ENCODE peak calls at places on chromosomes 3 and 15, in ten cellular contexts. A is left lung, I is stomach, J is heart left ventricle, P is BE2C, E is dorsolateral prefrontal cortex, X is cardiac muscle cell, G is uterus, S is ascending aorta, N is breast epithelium. D is an unnamed sample. For H3K27me3, the result is how much of the 10 kb centered on the place peaks cover.

GRCh38 chr15:37891754-37892368 is 42.6 kb upstream of the TMCO5A start:
- DNase-seq in E (no peak), P (peak), A (no peak), J (no peak), X (peak), S (no peak), N (no peak), G (no peak), I (no peak), D (no peak)

GRCh38 chr3:45084361-45084760 is 58.3 kb downstream of the CLEC3B start:
- DNase-seq in S (no peak), A (no peak), J (no peak), X (no peak), G (no peak), I (no peak), N (no peak), P (no peak), E (no peak), D (no peak)

GRCh38 chr15:51864408-51865056 is 35.1 kb downstream of the TMOD3 start:
- DNase-seq in X (no peak), I (no peak), P (no peak), J (no peak), S (no peak), G (no peak), N (no peak), A (no peak), E (no peak), D (no peak)

GRCh38 chr3:56869157-56869889 is 67.6 kb upstream of the ARHGEF3 start:
- DNase-seq in N (no peak), P (no peak), S (no peak), J (no peak), X (no peak), E (no peak), I (no peak), A (no peak), G (no peak), D (no peak)

GRCh38 chr3:57091471-57091870 is 31.0 kb downstream of the SPATA12 start:
- DNase-seq in S (no peak), E (no peak), X (peak), J (no peak), G (no peak), N (no peak), A (no peak), I (no peak), P (no peak), D (no peak)

GRCh38 chr15:39077998-39078397 is 502.9 kb upstream of the THBS1 start:
- DNase-seq in E (no peak), N (no peak), P (no peak), J (no peak), X (peak), G (no peak), S (no peak), I (no peak), A (no peak), D (no peak)

GRCh38 chr3:150469031-150469930 is 61.2 kb downstream of the TSC22D2 start:
- DNase-seq in A (peak), X (peak), I (no peak), E (no peak), P (no peak), J (no peak), S (peak), G (peak), N (no peak), D (peak)

GRCh38 chr3:9135930-9136525 is 113.4 kb downstream of the SRGAP3 start:
- DNase-seq in I (no peak), X (no peak), N (no peak), G (no peak), A (no peak), S (no peak), P (no peak), J (no peak), E (peak), D (no peak)

GRCh38 chr15:20349774-20350498 is 191.7 kb downstream of the GOLGA6L6 start:
- DNase-seq in J (no peak), P (no peak), E (peak), S (peak), G (peak), I (peak), X (no peak), N (peak), A (no peak), D (no peak)

GRCh38 chr3:50218448-50218847 is 13.4 kb downstream of the SLC38A3 start:
- DNase-seq in E (no peak), S (no peak), A (no peak), N (no peak), X (no peak), I (no peak), J (no peak), G (no peak), P (no peak), D (no peak)

GRCh38 chr3:191499307-191500125 is 38.6 kb downstream of the PYDC2 start:
- DNase-seq in E (peak), G (peak), P (peak), A (no peak), X (peak), N (peak), S (no peak), I (peak), J (peak), D (peak)

GRCh38 chr15:96407482-96407881 is 77.0 kb downstream of the NR2F2 start:
- DNase-seq in I (no peak), A (no peak), P (no peak), N (no peak), J (no peak), X (no peak), E (no peak), G (no peak), S (no peak), D (no peak)
- H3K27me3 ChIP-seq in I (under half), A (half or more), P (half or more), N (half or more), J (half or more), X (half or more), E (half or more), G (under half), S (under half), D (half or more)

DNA sequence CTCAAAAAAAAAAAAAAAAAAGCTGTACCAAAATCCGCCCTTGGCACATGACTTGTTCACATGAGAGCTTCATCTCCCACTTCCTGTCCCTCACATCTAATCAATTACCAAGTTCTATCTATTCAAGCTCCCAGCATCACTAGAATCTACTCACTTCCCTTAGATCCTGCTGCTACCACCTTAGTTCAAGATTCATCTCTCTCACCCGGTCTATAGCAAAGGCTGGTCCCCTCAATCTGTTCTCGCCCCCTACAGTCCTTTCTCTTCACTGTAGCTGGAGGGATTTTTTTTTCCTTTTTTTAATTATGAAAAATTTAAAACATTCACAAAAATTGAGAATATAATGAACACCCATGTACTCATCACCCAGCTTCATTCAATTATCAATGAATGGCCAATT is 16.7 kb upstream of the GPR160 start:
- DNase-seq in E (no peak), S (no peak), J (no peak), N (no peak), G (no peak), I (no peak), X (no peak), P (no peak), A (no peak), D (no peak)
- TF ChIP-seq CTCF in E (no peak), S (no peak), J (no peak), N (no peak), G (no peak), I (no peak), X (peak), P (no peak), A (no peak), D (no peak)

DNA sequence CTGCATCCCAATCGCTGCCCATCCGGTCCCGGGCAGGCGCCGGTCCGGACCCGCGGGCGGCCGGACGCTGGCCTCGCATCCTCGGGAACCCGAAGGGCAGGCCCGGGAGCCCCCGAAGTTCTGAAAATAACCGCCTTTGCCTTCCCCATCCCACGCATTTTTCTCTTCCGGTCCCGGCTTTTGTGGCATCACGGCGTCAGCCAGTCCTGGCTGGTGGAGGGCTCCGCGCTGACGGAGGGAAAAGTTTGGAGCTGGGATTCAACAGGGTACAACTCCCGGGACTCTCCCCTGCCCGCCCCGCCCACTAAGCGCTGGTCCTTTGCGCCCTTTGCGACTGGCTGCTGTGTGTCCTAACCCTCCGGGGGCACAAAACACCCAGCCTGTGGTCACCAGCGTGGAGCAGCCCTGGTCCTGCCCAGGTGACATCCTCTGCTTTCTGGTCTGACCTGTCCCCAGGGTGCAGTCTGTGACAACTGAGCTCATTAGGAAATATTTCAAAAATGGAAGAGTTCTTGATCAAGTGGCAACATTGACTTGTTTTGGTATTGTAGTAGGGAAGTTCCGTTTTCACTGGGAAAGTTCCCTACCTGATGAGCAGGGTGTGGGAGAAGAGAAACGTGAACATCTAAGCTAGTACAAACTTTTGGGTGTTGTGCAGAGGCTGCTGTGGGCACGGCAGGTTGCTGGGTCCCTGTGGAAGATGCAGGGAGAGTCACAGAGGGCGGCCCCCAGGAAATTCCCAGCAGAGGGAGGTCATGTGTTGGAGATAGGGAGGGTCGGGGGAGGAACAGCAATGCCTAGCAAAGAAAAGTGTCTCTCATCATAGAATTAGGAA is 754 bp downstream of the ARNT2 start:
- DNase-seq in P (peak), J (no peak), A (no peak), S (no peak), G (no peak), N (no peak), X (peak), E (peak), I (no peak), D (peak)
- H3K27me3 ChIP-seq in P (under half), J (half or more), A (half or more), S (under half), G (under half), N (under half), X (half or more), E (under half), I (under half), D (under half)

GRCh38 chr3:142174559-142174958 is 25.2 kb upstream of the TFDP2 start:
- DNase-seq in G (no peak), I (no peak), X (no peak), P (no peak), E (no peak), N (no peak), A (no peak), J (no peak), S (no peak), D (no peak)

GRCh38 chr3:142180761-142181362 is 31.5 kb upstream of the TFDP2 start:
- DNase-seq in P (peak), I (peak), S (no peak), N (no peak), J (no peak), E (peak), A (no peak), X (peak), G (peak), D (peak)

DNA sequence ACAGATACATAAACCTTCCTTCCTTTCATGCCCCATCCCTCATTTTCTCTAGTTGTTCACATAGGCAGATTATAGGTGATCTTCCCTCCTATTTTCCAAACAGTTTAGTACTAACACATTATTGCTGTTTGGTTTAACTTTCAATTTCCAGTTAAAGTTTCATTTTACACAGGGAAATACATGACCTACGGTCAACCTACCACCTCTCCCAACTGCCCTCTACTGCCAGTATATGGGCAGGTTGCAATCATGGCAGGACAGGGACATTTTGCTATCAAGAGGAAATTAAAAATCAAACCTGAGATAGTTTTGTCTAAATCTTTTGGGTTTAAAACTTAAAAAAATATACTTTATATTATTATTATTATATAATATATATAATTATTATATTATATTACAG is 26.1 kb upstream of the TFDP2 start:
- DNase-seq in G (no peak), E (no peak), A (no peak), X (no peak), I (no peak), P (no peak), N (no peak), S (no peak), J (no peak), D (no peak)
- TF ChIP-seq CTCF in G (no peak), E (no peak), A (no peak), X (no peak), I (no peak), P (no peak), N (no peak), S (no peak), J (no peak), D (no peak)

D was measured in heart right ventricle.